ENCODE peak calls at places on chromosomes 16 and 17, in nine cellular contexts. S is AML-193; B is lung; A is stimulated activated CD4-positive, alpha-beta T cell treated with anti-CD3 and anti-CD28 coated beads, Interleukin-4, amount 100 ng/mL, for 24 hours; P is glutamatergic neuron; T is T-helper 1 cell; N is stimulated activated CD8-positive, alpha-beta memory T cell treated with anti-CD3 and anti-CD28 coated beads, Interleukin-12 subunit alpha, Interleukin-12 subunit beta, amount 100 ng/mL, for 1 hour; I is naive thymus-derived CD4-positive, alpha-beta T cell; Z is cardiac muscle cell. H is an unnamed sample.

GRCh38 chr17:63275318-63275967 is 170.7 kb downstream of the CYB561 start:
- DNase-seq in T (no peak), A (peak), B (no peak), P (no peak), S (peak), I (no peak), N (no peak), Z (no peak), H (no peak)

GRCh38 chr16:86448306-86448705 is 62.0 kb upstream of the FOXF1 start:
- DNase-seq in A (no peak), S (no peak), B (no peak), N (no peak), I (no peak), P (no peak), T (no peak), Z (no peak), H (no peak)

GRCh38 chr16:4426021-4426684 is 485 bp downstream of the DNAJA3 start:
- DNase-seq in I (peak), S (peak), Z (no peak), N (no peak), P (no peak), A (peak), B (no peak), T (no peak), H (no peak)

GRCh38 chr16:63617990-63618763 is 1503.7 kb downstream of the CDH11 start:
- DNase-seq in T (no peak), B (no peak), I (no peak), A (no peak), S (no peak), P (no peak), N (no peak), Z (peak), H (no peak)

GRCh38 chr17:78935419-78936323 is 10.5 kb upstream of the TIMP2 start:
- DNase-seq in S (no peak), T (no peak), B (peak), N (no peak), P (no peak), A (no peak), Z (no peak), I (no peak), H (no peak)

GRCh38 chr16:75080205-75081029 is 36.2 kb downstream of the LDHD start:
- DNase-seq in P (no peak), T (no peak), A (no peak), S (no peak), Z (no peak), N (no peak), I (no peak), B (no peak), H (no peak)

GRCh38 chr16:77295896-77296295 is 96.7 kb downstream of the SYCE1L start:
- DNase-seq in I (no peak), N (no peak), A (no peak), B (no peak), T (no peak), Z (no peak), S (no peak), P (no peak), H (no peak)

GRCh38 chr17:1620486-1620885 is 8.1 kb downstream of the SLC43A2 start:
- DNase-seq in B (no peak), P (no peak), N (no peak), Z (no peak), I (no peak), T (no peak), S (no peak), A (no peak), H (no peak)

GRCh38 chr17:54899721-54900456 is 763 bp upstream of the TOM1L1 start:
- DNase-seq in Z (peak), T (no peak), B (no peak), I (no peak), S (no peak), P (peak), A (no peak), N (no peak), H (no peak)

GRCh38 chr17:73650617-73651200 is 6.5 kb upstream of the SDK2 start:
- DNase-seq in A (no peak), I (no peak), N (no peak), P (no peak), Z (no peak), S (no peak), B (peak), T (no peak), H (no peak)

GRCh38 chr17:41131979-41132378 is 8.0 kb upstream of the KRTAP4-12 start:
- DNase-seq in I (no peak), B (no peak), N (no peak), S (no peak), Z (no peak), P (no peak), T (no peak), A (no peak), H (no peak)

GRCh38 chr16:12186774-12187335 is 210.3 kb downstream of the SNX29 start:
- DNase-seq in B (no peak), S (no peak), A (no peak), T (no peak), I (no peak), Z (no peak), P (no peak), N (no peak), H (no peak)

GRCh38 chr17:78925662-78926555 is 722 bp upstream of the TIMP2 start:
- DNase-seq in I (no peak), Z (no peak), N (no peak), T (no peak), S (peak), B (peak), A (no peak), P (no peak), H (no peak)

GRCh38 chr17:2708585-2709172 is 2.9 kb downstream of the CLUH start:
- DNase-seq in I (no peak), Z (no peak), P (no peak), T (no peak), N (no peak), B (no peak), A (no peak), S (no peak), H (no peak)

GRCh38 chr17:54373970-54374369 is 526.7 kb upstream of the TOM1L1 start:
- DNase-seq in N (no peak), P (no peak), S (no peak), I (no peak), A (no peak), T (no peak), Z (no peak), B (no peak), H (no peak)

GRCh38 chr16:72371307-72372081 is 199.5 kb upstream of the PMFBP1 start:
- DNase-seq in I (no peak), S (no peak), T (no peak), B (no peak), A (no peak), P (no peak), N (no peak), Z (peak), H (no peak)

GRCh38 chr16:75380870-75381269 is 52.4 kb downstream of the CFDP1 start:
- DNase-seq in P (no peak), N (no peak), A (no peak), I (no peak), T (no peak), S (no peak), B (no peak), Z (no peak), H (no peak)

GRCh38 chr17:45334231-45334630 is 17.4 kb upstream of the MAP3K14 start:
- DNase-seq in B (no peak), I (no peak), N (no peak), P (no peak), A (no peak), Z (no peak), T (no peak), S (no peak), H (no peak)

GRCh38 chr16:89195521-89196171 is 4.7 kb downstream of the SLC22A31 start:
- DNase-seq in Z (no peak), B (no peak), A (no peak), N (no peak), I (no peak), T (no peak), P (no peak), S (no peak), H (no peak)

GRCh38 chr16:75019586-75019985 is 20.8 kb downstream of the ZNRF1 start:
- DNase-seq in Z (no peak), B (no peak), N (no peak), T (no peak), S (no peak), A (no peak), I (no peak), P (no peak), H (no peak)

GRCh38 chr16:57616241-57616640 is 12.2 kb upstream of the ADGRG1 start:
- DNase-seq in A (no peak), B (no peak), I (no peak), T (no peak), N (no peak), S (no peak), P (no peak), Z (no peak), H (no peak)

GRCh38 chr17:7380321-7380720 is 568 bp upstream of the TNK1 start:
- DNase-seq in A (no peak), P (no peak), B (peak), Z (no peak), N (no peak), S (no peak), T (no peak), I (no peak), H (no peak)

GRCh38 chr16:47073223-47074155 is 70.3 kb downstream of the NETO2 start:
- DNase-seq in S (no peak), P (no peak), N (no peak), I (no peak), A (no peak), Z (no peak), T (no peak), B (no peak), H (no peak)

GRCh38 chr17:66971730-66972441 is 7.4 kb downstream of the CACNG4 start:
- DNase-seq in S (no peak), B (no peak), A (no peak), T (no peak), N (no peak), P (no peak), Z (no peak), I (no peak), H (no peak)

GRCh38 chr17:76678330-76678729 is 32.4 kb downstream of the MXRA7 start:
- DNase-seq in Z (no peak), S (no peak), I (no peak), A (peak), T (no peak), N (no peak), P (no peak), B (no peak), H (no peak)

GRCh38 chr17:151886-152859 is 14.8 kb downstream of the SCGB1C2 start:
- DNase-seq in I (no peak), P (peak), T (no peak), Z (no peak), N (no peak), S (no peak), A (no peak), B (no peak), H (no peak)

GRCh38 chr17:12098568-12098967 is 77.9 kb downstream of the MAP2K4 start:
- DNase-seq in A (no peak), N (no peak), S (no peak), B (no peak), Z (no peak), T (no peak), P (no peak), I (no peak), H (no peak)